ENCODE peak calls at places on chromosomes 2 and 18, in four cellular contexts. One of them, this sample, is unnamed.

GRCh38 chr2:231605607-231606091 is 13.0 kb downstream of the TEX44 start:
- DNase-seq in mucosa of descending colon: no peak
- DNase-seq in brain microvascular endothelial cell: no peak
- DNase-seq in NCI-H446: no peak
- DNase-seq in this sample: peak

GRCh38 chr2:237617305-237617982 is 9.9 kb upstream of the LRRFIP1 start:
- DNase-seq in mucosa of descending colon: no peak
- DNase-seq in brain microvascular endothelial cell: no peak
- DNase-seq in NCI-H446: no peak
- DNase-seq in this sample: no peak

GRCh38 chr2:85308951-85309555 is 18.7 kb downstream of the TGOLN2 start:
- DNase-seq in mucosa of descending colon: peak
- DNase-seq in brain microvascular endothelial cell: no peak
- DNase-seq in NCI-H446: peak
- DNase-seq in this sample: peak

GRCh38 chr2:118882693-118883336 is 35.4 kb upstream of the EN1 start:
- DNase-seq in mucosa of descending colon: peak
- DNase-seq in brain microvascular endothelial cell: peak
- DNase-seq in NCI-H446: peak
- DNase-seq in this sample: peak

GRCh38 chr2:100470182-100470581 is at the start of gene NMS:
- DNase-seq in mucosa of descending colon: no peak
- DNase-seq in brain microvascular endothelial cell: no peak
- DNase-seq in NCI-H446: no peak
- DNase-seq in this sample: no peak

GRCh38 chr18:5059540-5060032 is 137.5 kb downstream of the AKAIN1 start:
- DNase-seq in mucosa of descending colon: no peak
- DNase-seq in brain microvascular endothelial cell: no peak
- DNase-seq in NCI-H446: peak
- DNase-seq in this sample: no peak

GRCh38 chr2:238100821-238101771 is 956 bp downstream of the ESPNL start:
- DNase-seq in mucosa of descending colon: no peak
- DNase-seq in brain microvascular endothelial cell: no peak
- DNase-seq in NCI-H446: no peak
- DNase-seq in this sample: peak

GRCh38 chr2:136486115-136486514 is 279.2 kb upstream of the THSD7B start:
- DNase-seq in mucosa of descending colon: no peak
- DNase-seq in brain microvascular endothelial cell: no peak
- DNase-seq in NCI-H446: no peak
- DNase-seq in this sample: no peak

GRCh38 chr2:29309090-29310054 is 194.2 kb downstream of the CLIP4 start:
- DNase-seq in mucosa of descending colon: peak
- DNase-seq in brain microvascular endothelial cell: peak
- DNase-seq in NCI-H446: peak
- DNase-seq in this sample: peak

GRCh38 chr2:78676921-78677696 is 348.4 kb upstream of the REG3G start:
- DNase-seq in mucosa of descending colon: no peak
- DNase-seq in brain microvascular endothelial cell: no peak
- DNase-seq in NCI-H446: no peak
- DNase-seq in this sample: no peak

GRCh38 chr2:18501156-18501555 is 59.3 kb downstream of the RDH14 start:
- DNase-seq in mucosa of descending colon: no peak
- DNase-seq in brain microvascular endothelial cell: no peak
- DNase-seq in NCI-H446: no peak
- DNase-seq in this sample: no peak

GRCh38 chr2:241857041-241857541 is 1.6 kb downstream of the PDCD1 start:
- DNase-seq in mucosa of descending colon: no peak
- DNase-seq in brain microvascular endothelial cell: no peak
- DNase-seq in NCI-H446: no peak
- DNase-seq in this sample: no peak

GRCh38 chr2:23360571-23361125 is 24.3 kb upstream of the KLHL29 start:
- DNase-seq in mucosa of descending colon: no peak
- DNase-seq in brain microvascular endothelial cell: no peak
- DNase-seq in NCI-H446: no peak
- DNase-seq in this sample: no peak

GRCh38 chr2:136067897-136068540 is 49.9 kb downstream of the CXCR4 start:
- DNase-seq in mucosa of descending colon: no peak
- DNase-seq in brain microvascular endothelial cell: no peak
- DNase-seq in NCI-H446: no peak
- DNase-seq in this sample: no peak

GRCh38 chr2:64942693-64943092 is 46.5 kb upstream of the SLC1A4 start:
- DNase-seq in mucosa of descending colon: no peak
- DNase-seq in brain microvascular endothelial cell: no peak
- DNase-seq in NCI-H446: no peak
- DNase-seq in this sample: no peak

GRCh38 chr2:100206731-100207255 is 64.4 kb upstream of the AFF3 start:
- DNase-seq in mucosa of descending colon: no peak
- DNase-seq in brain microvascular endothelial cell: no peak
- DNase-seq in NCI-H446: no peak
- DNase-seq in this sample: no peak

GRCh38 chr2:45892757-45893156 is 241.3 kb downstream of the PRKCE start:
- DNase-seq in mucosa of descending colon: no peak
- DNase-seq in brain microvascular endothelial cell: no peak
- DNase-seq in NCI-H446: peak
- DNase-seq in this sample: peak

GRCh38 chr2:86302320-86302719 is 35.1 kb downstream of the REEP1 start:
- DNase-seq in mucosa of descending colon: no peak
- DNase-seq in brain microvascular endothelial cell: no peak
- DNase-seq in NCI-H446: peak
- DNase-seq in this sample: no peak

GRCh38 chr2:33498291-33498956 is 22.0 kb downstream of the RASGRP3 start:
- DNase-seq in mucosa of descending colon: no peak
- DNase-seq in brain microvascular endothelial cell: no peak
- DNase-seq in NCI-H446: no peak
- DNase-seq in this sample: no peak

GRCh38 chr2:39266139-39266805 is 22.5 kb upstream of the CDKL4 start:
- DNase-seq in mucosa of descending colon: no peak
- DNase-seq in brain microvascular endothelial cell: no peak
- DNase-seq in NCI-H446: no peak
- DNase-seq in this sample: no peak

GRCh38 chr18:23964282-23965238 is 50.0 kb upstream of the TTC39C start:
- DNase-seq in mucosa of descending colon: peak
- DNase-seq in brain microvascular endothelial cell: no peak
- DNase-seq in NCI-H446: no peak
- DNase-seq in this sample: peak

This sample was measured in body of pancreas.